ENCODE peak calls at places on chromosome 12, in ten cellular contexts. One of them, this sample, is unnamed. For H3K9me3 and H3K4me1, the result is how much of the 10 kb centered on the place peaks cover.

GRCh38 chr12:20822415-20822814 is 11.9 kb downstream of the SLCO1B3 start:
- DNase-seq in RWPE2: no peak
- DNase-seq in left lung: no peak
- DNase-seq in gastrocnemius medialis: no peak
- DNase-seq in pancreas: no peak
- DNase-seq in psoas muscle: no peak
- DNase-seq in BE2C: no peak
- DNase-seq in testis: no peak
- DNase-seq in left ventricle myocardium inferior: no peak
- DNase-seq in MM.1S: no peak
- DNase-seq in this sample: no peak

GRCh38 chr12:97283297-97283696 is 179.3 kb upstream of the RMST start:
- DNase-seq in RWPE2: no peak
- DNase-seq in left lung: no peak
- DNase-seq in gastrocnemius medialis: no peak
- DNase-seq in pancreas: no peak
- DNase-seq in psoas muscle: no peak
- DNase-seq in BE2C: peak
- DNase-seq in testis: no peak
- DNase-seq in left ventricle myocardium inferior: no peak
- DNase-seq in MM.1S: no peak
- DNase-seq in this sample: no peak

GRCh38 chr12:57523706-57524614 is 1.3 kb downstream of the MBD6 start:
- DNase-seq in RWPE2: no peak
- DNase-seq in left lung: no peak
- DNase-seq in gastrocnemius medialis: no peak
- DNase-seq in pancreas: no peak
- DNase-seq in psoas muscle: no peak
- DNase-seq in BE2C: no peak
- DNase-seq in testis: no peak
- DNase-seq in left ventricle myocardium inferior: no peak
- DNase-seq in MM.1S: peak
- DNase-seq in this sample: no peak

GRCh38 chr12:26869908-26870459 is 37.0 kb upstream of the ITPR2 start:
- DNase-seq in RWPE2: no peak
- DNase-seq in left lung: no peak
- DNase-seq in gastrocnemius medialis: no peak
- DNase-seq in pancreas: peak
- DNase-seq in psoas muscle: no peak
- DNase-seq in BE2C: no peak
- DNase-seq in testis: no peak
- DNase-seq in left ventricle myocardium inferior: no peak
- DNase-seq in MM.1S: peak
- DNase-seq in this sample: no peak

GRCh38 chr12:6613015-6613775 is 6.0 kb upstream of the CHD4 start:
- DNase-seq in RWPE2: peak
- DNase-seq in left lung: peak
- DNase-seq in gastrocnemius medialis: peak
- DNase-seq in pancreas: peak
- DNase-seq in psoas muscle: peak
- DNase-seq in BE2C: peak
- DNase-seq in testis: peak
- DNase-seq in left ventricle myocardium inferior: peak
- DNase-seq in MM.1S: peak
- DNase-seq in this sample: peak

GRCh38 chr12:19833775-19834501 is 394.6 kb downstream of the AEBP2 start:
- DNase-seq in RWPE2: no peak
- DNase-seq in left lung: no peak
- DNase-seq in gastrocnemius medialis: no peak
- DNase-seq in pancreas: no peak
- DNase-seq in psoas muscle: no peak
- DNase-seq in BE2C: no peak
- DNase-seq in testis: no peak
- DNase-seq in left ventricle myocardium inferior: no peak
- DNase-seq in MM.1S: no peak
- DNase-seq in this sample: no peak

GRCh38 chr12:55693323-55694187 is 14.1 kb downstream of the ITGA7 start:
- DNase-seq in RWPE2: no peak
- DNase-seq in left lung: no peak
- DNase-seq in gastrocnemius medialis: peak
- DNase-seq in pancreas: no peak
- DNase-seq in psoas muscle: no peak
- DNase-seq in BE2C: no peak
- DNase-seq in testis: no peak
- DNase-seq in left ventricle myocardium inferior: no peak
- DNase-seq in MM.1S: no peak
- DNase-seq in this sample: no peak

GRCh38 chr12:76627346-76628135 is 68.0 kb upstream of the OSBPL8 start:
- DNase-seq in RWPE2: no peak
- DNase-seq in left lung: no peak
- DNase-seq in gastrocnemius medialis: no peak
- DNase-seq in pancreas: no peak
- DNase-seq in psoas muscle: no peak
- DNase-seq in BE2C: no peak
- DNase-seq in testis: no peak
- DNase-seq in left ventricle myocardium inferior: no peak
- DNase-seq in MM.1S: no peak
- DNase-seq in this sample: no peak

GRCh38 chr12:93311827-93312226 is 65.9 kb upstream of the NUDT4 start:
- DNase-seq in RWPE2: no peak
- DNase-seq in left lung: no peak
- DNase-seq in gastrocnemius medialis: no peak
- DNase-seq in pancreas: no peak
- DNase-seq in psoas muscle: no peak
- DNase-seq in BE2C: no peak
- DNase-seq in testis: no peak
- DNase-seq in left ventricle myocardium inferior: no peak
- DNase-seq in MM.1S: no peak
- DNase-seq in this sample: no peak

GRCh38 chr12:113818833-113819232 is 147.3 kb downstream of the RBM19 start:
- DNase-seq in RWPE2: no peak
- DNase-seq in left lung: no peak
- DNase-seq in gastrocnemius medialis: no peak
- DNase-seq in pancreas: no peak
- DNase-seq in psoas muscle: no peak
- DNase-seq in BE2C: peak
- DNase-seq in testis: peak
- DNase-seq in left ventricle myocardium inferior: no peak
- DNase-seq in MM.1S: no peak
- DNase-seq in this sample: no peak

GRCh38 chr12:114045333-114045732 is 79.2 kb upstream of the RBM19 start:
- DNase-seq in RWPE2: no peak
- DNase-seq in left lung: no peak
- DNase-seq in gastrocnemius medialis: no peak
- DNase-seq in pancreas: no peak
- DNase-seq in psoas muscle: no peak
- DNase-seq in BE2C: no peak
- DNase-seq in testis: no peak
- DNase-seq in left ventricle myocardium inferior: no peak
- DNase-seq in MM.1S: no peak
- DNase-seq in this sample: no peak

GRCh38 chr12:105742567-105742874 is 396.2 kb downstream of the NUAK1 start:
- DNase-seq in RWPE2: no peak
- DNase-seq in left lung: no peak
- DNase-seq in gastrocnemius medialis: no peak
- DNase-seq in pancreas: no peak
- DNase-seq in psoas muscle: no peak
- DNase-seq in BE2C: no peak
- DNase-seq in testis: no peak
- DNase-seq in left ventricle myocardium inferior: no peak
- DNase-seq in MM.1S: no peak
- DNase-seq in this sample: no peak

GRCh38 chr12:34597548-34598351 is 575.5 kb downstream of the ALG10 start:
- DNase-seq in RWPE2: peak
- DNase-seq in left lung: peak
- DNase-seq in gastrocnemius medialis: peak
- DNase-seq in pancreas: peak
- DNase-seq in psoas muscle: no peak
- DNase-seq in BE2C: peak
- DNase-seq in testis: no peak
- DNase-seq in left ventricle myocardium inferior: no peak
- DNase-seq in MM.1S: no peak
- DNase-seq in this sample: no peak

GRCh38 chr12:34595749-34596733 is 573.7 kb downstream of the ALG10 start:
- DNase-seq in RWPE2: peak
- DNase-seq in left lung: peak
- DNase-seq in gastrocnemius medialis: peak
- DNase-seq in pancreas: peak
- DNase-seq in psoas muscle: no peak
- DNase-seq in BE2C: peak
- DNase-seq in testis: no peak
- DNase-seq in left ventricle myocardium inferior: no peak
- DNase-seq in MM.1S: no peak
- DNase-seq in this sample: peak

DNA sequence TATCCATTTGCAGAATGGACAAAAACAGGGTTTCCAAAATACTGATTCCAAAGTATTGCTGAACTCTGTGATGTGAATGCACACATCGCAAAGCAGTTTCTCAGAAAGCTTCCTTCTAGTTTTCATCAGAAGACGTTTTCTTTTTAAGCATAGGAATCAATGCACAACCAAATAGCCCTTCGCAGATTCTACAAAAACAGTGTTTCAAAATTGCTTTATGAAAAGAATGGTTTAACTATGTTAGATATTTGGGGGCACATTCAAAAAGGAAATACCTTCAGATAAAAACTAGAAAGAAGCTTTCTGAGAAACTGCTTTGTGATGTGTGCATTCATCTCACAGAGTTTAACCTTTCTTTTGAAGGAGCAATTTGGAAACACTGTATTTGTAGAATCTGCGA is 569.7 kb downstream of the ALG10 start:
- DNase-seq in RWPE2: no peak
- DNase-seq in left lung: no peak
- DNase-seq in gastrocnemius medialis: no peak
- DNase-seq in pancreas: no peak
- DNase-seq in psoas muscle: no peak
- DNase-seq in BE2C: no peak
- DNase-seq in testis: no peak
- DNase-seq in left ventricle myocardium inferior: no peak
- DNase-seq in MM.1S: no peak
- DNase-seq in this sample: no peak
- H3K9me3 ChIP-seq in RWPE2: under half
- H3K9me3 ChIP-seq in left lung: half or more
- H3K9me3 ChIP-seq in gastrocnemius medialis: under half
- H3K9me3 ChIP-seq in pancreas: under half
- H3K9me3 ChIP-seq in psoas muscle: half or more
- H3K9me3 ChIP-seq in BE2C: under half
- H3K9me3 ChIP-seq in testis: under half
- H3K9me3 ChIP-seq in left ventricle myocardium inferior: half or more
- H3K9me3 ChIP-seq in MM.1S: under half
- H3K9me3 ChIP-seq in this sample: under half

GRCh38 chr12:53102883-53103807 is at the start of gene SOAT2:
- DNase-seq in RWPE2: no peak
- DNase-seq in left lung: peak
- DNase-seq in gastrocnemius medialis: no peak
- DNase-seq in pancreas: peak
- DNase-seq in psoas muscle: no peak
- DNase-seq in BE2C: no peak
- DNase-seq in testis: no peak
- DNase-seq in left ventricle myocardium inferior: no peak
- DNase-seq in MM.1S: peak
- DNase-seq in this sample: no peak

GRCh38 chr12:53103860-53104305 is 597 bp downstream of the SOAT2 start:
- DNase-seq in RWPE2: no peak
- DNase-seq in left lung: no peak
- DNase-seq in gastrocnemius medialis: no peak
- DNase-seq in pancreas: no peak
- DNase-seq in psoas muscle: no peak
- DNase-seq in BE2C: no peak
- DNase-seq in testis: no peak
- DNase-seq in left ventricle myocardium inferior: no peak
- DNase-seq in MM.1S: peak
- DNase-seq in this sample: no peak

GRCh38 chr12:53105256-53105655 is 2.0 kb downstream of the SOAT2 start:
- DNase-seq in RWPE2: no peak
- DNase-seq in left lung: no peak
- DNase-seq in gastrocnemius medialis: no peak
- DNase-seq in pancreas: no peak
- DNase-seq in psoas muscle: no peak
- DNase-seq in BE2C: no peak
- DNase-seq in testis: no peak
- DNase-seq in left ventricle myocardium inferior: no peak
- DNase-seq in MM.1S: no peak
- DNase-seq in this sample: no peak

GRCh38 chr12:53105712-53106439 is 2.6 kb downstream of the SOAT2 start:
- DNase-seq in RWPE2: no peak
- DNase-seq in left lung: no peak
- DNase-seq in gastrocnemius medialis: no peak
- DNase-seq in pancreas: no peak
- DNase-seq in psoas muscle: no peak
- DNase-seq in BE2C: no peak
- DNase-seq in testis: no peak
- DNase-seq in left ventricle myocardium inferior: no peak
- DNase-seq in MM.1S: no peak
- DNase-seq in this sample: no peak

DNA sequence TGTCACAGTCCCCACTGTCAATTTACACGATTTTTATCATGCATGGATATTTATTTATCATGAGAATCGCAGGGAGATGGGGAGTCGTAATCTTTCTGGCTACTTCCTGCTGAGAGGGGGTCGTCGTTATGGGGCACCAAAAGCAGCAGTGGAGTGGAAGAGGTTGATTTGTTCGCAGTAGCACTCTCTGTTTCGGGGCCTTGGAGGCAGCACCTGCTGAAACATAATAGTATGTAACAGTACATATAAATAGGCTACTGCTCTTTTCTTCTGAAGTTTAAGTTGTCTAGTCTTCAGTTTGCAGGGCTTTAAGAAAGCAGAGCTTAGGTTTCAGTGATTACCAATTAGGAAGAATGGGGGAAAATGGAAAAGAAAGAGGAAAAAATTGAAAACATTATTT is 3.8 kb downstream of the SOAT2 start:
- DNase-seq in RWPE2: no peak
- DNase-seq in left lung: no peak
- DNase-seq in gastrocnemius medialis: no peak
- DNase-seq in pancreas: no peak
- DNase-seq in psoas muscle: no peak
- DNase-seq in BE2C: no peak
- DNase-seq in testis: no peak
- DNase-seq in left ventricle myocardium inferior: no peak
- DNase-seq in MM.1S: peak
- DNase-seq in this sample: no peak
- H3K4me1 ChIP-seq in RWPE2: under half
- H3K4me1 ChIP-seq in left lung: under half
- H3K4me1 ChIP-seq in gastrocnemius medialis: under half
- H3K4me1 ChIP-seq in pancreas: under half
- H3K4me1 ChIP-seq in psoas muscle: under half
- H3K4me1 ChIP-seq in BE2C: under half
- H3K4me1 ChIP-seq in testis: under half
- H3K4me1 ChIP-seq in left ventricle myocardium inferior: under half
- H3K4me1 ChIP-seq in MM.1S: under half
- H3K4me1 ChIP-seq in this sample: under half

GRCh38 chr12:104177663-104178501 is 37.7 kb upstream of the TXNRD1 start:
- DNase-seq in RWPE2: no peak
- DNase-seq in left lung: no peak
- DNase-seq in gastrocnemius medialis: peak
- DNase-seq in pancreas: peak
- DNase-seq in psoas muscle: peak
- DNase-seq in BE2C: peak
- DNase-seq in testis: peak
- DNase-seq in left ventricle myocardium inferior: peak
- DNase-seq in MM.1S: no peak
- DNase-seq in this sample: peak
- TF ChIP-seq CTCF in RWPE2: peak
- TF ChIP-seq CTCF in left lung: no peak
- TF ChIP-seq CTCF in gastrocnemius medialis: no peak
- TF ChIP-seq CTCF in pancreas: no peak
- TF ChIP-seq CTCF in psoas muscle: no peak
- TF ChIP-seq CTCF in BE2C: peak
- TF ChIP-seq CTCF in testis: no peak
- TF ChIP-seq CTCF in left ventricle myocardium inferior: no peak
- TF ChIP-seq CTCF in MM.1S: no peak
- TF ChIP-seq CTCF in this sample: peak

GRCh38 chr12:130083746-130084145 is 78.5 kb upstream of the FZD10 start:
- DNase-seq in RWPE2: no peak
- DNase-seq in left lung: no peak
- DNase-seq in gastrocnemius medialis: no peak
- DNase-seq in pancreas: no peak
- DNase-seq in psoas muscle: no peak
- DNase-seq in BE2C: no peak
- DNase-seq in testis: no peak
- DNase-seq in left ventricle myocardium inferior: no peak
- DNase-seq in MM.1S: no peak
- DNase-seq in this sample: no peak
- H3K9me3 ChIP-seq in RWPE2: under half
- H3K9me3 ChIP-seq in left lung: under half
- H3K9me3 ChIP-seq in gastrocnemius medialis: under half
- H3K9me3 ChIP-seq in pancreas: under half
- H3K9me3 ChIP-seq in psoas muscle: under half
- H3K9me3 ChIP-seq in BE2C: under half
- H3K9me3 ChIP-seq in testis: under half
- H3K9me3 ChIP-seq in left ventricle myocardium inferior: under half
- H3K9me3 ChIP-seq in MM.1S: under half
- H3K9me3 ChIP-seq in this sample: under half

This sample was measured in adrenal gland.